ENCODE peak calls at places on chromosome 22, in four cellular contexts. E is HepG2, K is GM12878, I is K562. L is an unnamed sample.

GRCh38 chr22:23380911-23381310 is 199.2 kb downstream of the IGLL1 start:
- DNase-seq in E (no peak), K (no peak), I (no peak), L (no peak)

GRCh38 chr22:40305625-40306024 is 40.7 kb upstream of the ADSL start:
- DNase-seq in E (no peak), K (no peak), I (no peak), L (no peak)

GRCh38 chr22:22942511-22943329 is 55.1 kb downstream of the IGLL5 start:
- DNase-seq in E (peak), K (peak), I (peak), L (peak)

GRCh38 chr22:23180893-23181762 is 819 bp downstream of the BCR start:
- DNase-seq in E (no peak), K (no peak), I (peak), L (no peak)

GRCh38 chr22:43706151-43706550 is 106.0 kb downstream of the EFCAB6 start:
- DNase-seq in E (no peak), K (no peak), I (no peak), L (no peak)

GRCh38 chr22:29078869-29079207 is 6.0 kb downstream of the KREMEN1 start:
- DNase-seq in E (no peak), K (no peak), I (peak), L (no peak)

GRCh38 chr22:36184433-36185035 is 17.1 kb downstream of the APOL4 start:
- DNase-seq in E (no peak), K (no peak), I (no peak), L (no peak)

GRCh38 chr22:42680648-42681047 is 31.5 kb upstream of the CYB5R3 start:
- DNase-seq in E (no peak), K (no peak), I (peak), L (no peak)

GRCh38 chr22:24432059-24432853 is 4.9 kb downstream of the ADORA2A start:
- DNase-seq in E (no peak), K (no peak), I (peak), L (no peak)

GRCh38 chr22:44489817-44490216 is 8.2 kb downstream of the RTL6 start:
- DNase-seq in E (no peak), K (no peak), I (no peak), L (no peak)

GRCh38 chr22:17998913-17999312 is 25.4 kb downstream of the MICAL3 start:
- DNase-seq in E (no peak), K (no peak), I (no peak), L (no peak)

GRCh38 chr22:39212721-39213376 is 31.9 kb downstream of the PDGFB start:
- DNase-seq in E (peak), K (no peak), I (peak), L (no peak)
- TF ChIP-seq GABPA in E (no peak), K (no peak), I (no peak), L (no peak)

DNA sequence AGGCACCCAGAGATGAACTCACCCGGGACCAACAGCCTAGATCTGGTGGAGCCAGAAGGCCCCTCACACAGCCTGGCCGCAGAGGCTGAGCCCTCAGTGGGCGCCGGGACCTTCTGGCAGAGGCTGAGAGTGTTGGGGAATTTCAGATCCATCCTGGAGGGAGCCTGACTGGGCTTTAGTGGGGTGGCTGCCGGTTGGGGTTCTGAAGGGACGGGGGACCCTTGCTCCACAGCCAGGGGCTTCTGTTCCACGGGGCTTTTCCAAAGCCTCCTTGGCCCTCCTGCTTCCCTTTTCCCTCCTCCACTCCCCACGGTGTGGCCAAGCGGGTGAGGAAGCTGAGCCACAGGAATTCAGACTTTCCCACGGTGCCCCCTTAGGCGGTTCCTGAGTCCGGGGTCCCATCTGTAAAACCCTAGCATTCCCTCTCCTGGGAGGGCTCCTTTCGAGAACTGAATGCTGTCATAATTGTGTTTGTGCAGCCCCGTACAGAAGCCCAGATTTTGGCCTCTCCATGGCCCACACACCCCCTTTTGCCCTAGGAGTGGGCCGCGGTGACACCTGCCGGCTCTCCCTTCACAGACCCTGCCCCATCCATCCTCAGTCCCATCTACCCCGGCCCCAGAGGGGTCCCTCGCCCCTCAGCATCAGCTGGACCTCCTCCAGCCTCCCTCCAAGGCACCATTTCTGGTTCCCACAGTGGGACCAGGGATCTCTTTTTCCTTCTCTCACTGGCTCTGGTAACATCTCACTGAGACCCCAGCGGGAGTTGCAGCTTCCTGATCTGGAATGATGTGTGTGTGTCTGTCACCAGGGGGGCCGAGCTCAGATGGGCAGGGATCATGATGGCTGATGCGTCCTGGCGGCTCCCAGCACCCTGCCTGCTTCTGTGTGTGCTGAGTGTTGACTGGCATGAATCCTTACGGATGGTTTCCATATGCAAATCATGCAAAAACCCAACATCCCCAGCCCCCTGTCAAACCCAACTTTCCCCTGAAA is 1048.4 kb downstream of the TBC1D22A start:
- DNase-seq in E (no peak), K (no peak), I (no peak), L (no peak)
- TF ChIP-seq REST in E (no peak), K (no peak), I (no peak), L (no peak)

GRCh38 chr22:50170453-50171318 is at the start of gene PANX2:
- DNase-seq in E (no peak), K (no peak), I (no peak), L (no peak)
- TF ChIP-seq GABPA in E (no peak), K (no peak), I (no peak), L (no peak)

GRCh38 chr22:19434829-19435580 is 2.7 kb downstream of the MRPL40 start:
- DNase-seq in E (no peak), K (no peak), I (no peak), L (no peak)

GRCh38 chr22:19429950-19430889 is 1.3 kb downstream of the HIRA start:
- DNase-seq in E (peak), K (no peak), I (peak), L (peak)

GRCh38 chr22:19430890-19431541 is 517 bp downstream of the HIRA start:
- DNase-seq in E (peak), K (no peak), I (peak), L (peak)

GRCh38 chr22:19431641-19432091 is at the start of gene HIRA:
- DNase-seq in E (peak), K (no peak), I (peak), L (peak)

DNA sequence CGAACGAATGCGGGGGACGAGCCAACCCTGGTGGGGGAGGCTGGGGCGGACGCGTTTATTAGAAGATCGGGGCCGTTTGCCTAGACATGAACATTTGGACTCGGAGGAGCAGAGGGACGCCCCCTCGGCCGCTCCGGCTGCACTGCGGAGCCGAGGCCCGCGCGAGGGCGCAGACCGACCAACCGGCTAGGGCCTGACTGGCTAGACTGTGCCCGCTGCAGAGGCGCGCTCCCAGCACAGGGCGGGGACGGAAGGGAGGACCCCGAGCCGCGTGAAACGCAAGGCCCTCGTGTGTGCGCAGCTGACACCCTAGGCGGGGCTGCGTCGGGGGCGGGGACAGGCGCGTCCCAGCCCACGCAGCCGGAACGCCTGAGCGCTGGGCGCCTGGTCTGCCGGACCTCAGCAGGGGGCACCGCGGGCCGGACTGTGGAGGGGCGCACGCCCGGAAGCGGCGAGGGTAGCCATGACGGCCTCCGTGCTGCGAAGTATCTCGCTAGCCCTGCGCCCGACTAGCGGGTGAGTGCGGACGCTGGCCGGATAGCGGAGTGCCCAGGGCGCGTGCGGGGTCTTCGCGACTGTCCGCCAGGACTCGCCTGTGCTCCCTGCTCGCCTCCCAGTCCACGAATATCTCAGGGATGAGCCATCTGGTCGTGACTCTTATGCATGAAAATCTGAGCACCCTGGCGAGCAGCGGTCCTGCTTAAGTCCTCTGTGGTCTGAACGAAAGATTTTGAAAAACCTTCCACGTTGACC is at the start of gene MRPL40:
- DNase-seq in E (peak), K (peak), I (peak), L (peak)
- TF ChIP-seq REST in E (peak), K (no peak), I (peak), L (peak)

GRCh38 chr22:27418261-27418660 is 383.3 kb downstream of the MN1 start:
- DNase-seq in E (no peak), K (no peak), I (no peak), L (no peak)

GRCh38 chr22:27420186-27420816 is 381.3 kb downstream of the MN1 start:
- DNase-seq in E (no peak), K (no peak), I (no peak), L (no peak)

GRCh38 chr22:27422442-27422841 is 379.1 kb downstream of the MN1 start:
- DNase-seq in E (no peak), K (no peak), I (no peak), L (no peak)

GRCh38 chr22:27419473-27419872 is 382.1 kb downstream of the MN1 start:
- DNase-seq in E (no peak), K (no peak), I (no peak), L (no peak)

GRCh38 chr22:27420817-27421361 is 380.7 kb downstream of the MN1 start:
- DNase-seq in E (no peak), K (no peak), I (no peak), L (no peak)
- TF ChIP-seq GABPA in E (no peak), K (no peak), I (no peak), L (no peak)